ENCODE peak calls at places on chromosomes 7 and 10, in seven cellular contexts. One of them, this sample, is unnamed.

GRCh38 chr10:114271779-114272167 is 32.7 kb downstream of the VWA2 start:
- DNase-seq in GM04503: peak; percentile 94
- DNase-seq in head of caudate nucleus: no peak
- DNase-seq in HT1080: peak; percentile 95
- DNase-seq in AG08396: peak; percentile 87
- DNase-seq in kidney tubule cell: peak; percentile 97
- DNase-seq in smooth muscle cell of the brain vasculature: peak; percentile 56
- DNase-seq in this sample: peak; percentile 87

GRCh38 chr10:34955391-34955790 is 134.8 kb downstream of the CUL2 start:
- DNase-seq in AG08396: no peak
- DNase-seq in kidney tubule cell: no peak
- DNase-seq in smooth muscle cell of the brain vasculature: no peak
- DNase-seq in head of caudate nucleus: no peak
- DNase-seq in HT1080: no peak
- DNase-seq in GM04503: peak; percentile 29
- DNase-seq in this sample: peak; percentile 15

GRCh38 chr10:124740374-124741280 is 3.6 kb downstream of the FAM53B start:
- DNase-seq in smooth muscle cell of the brain vasculature: no peak
- DNase-seq in AG08396: peak; percentile 40
- DNase-seq in head of caudate nucleus: peak; percentile 78
- DNase-seq in HT1080: no peak
- DNase-seq in kidney tubule cell: peak; percentile 52
- DNase-seq in GM04503: no peak
- DNase-seq in this sample: peak; percentile 45

GRCh38 chr10:32990811-32991210 is 32.8 kb upstream of the ITGB1 start:
- DNase-seq in smooth muscle cell of the brain vasculature: no peak
- DNase-seq in kidney tubule cell: no peak
- DNase-seq in HT1080: no peak
- DNase-seq in GM04503: no peak
- DNase-seq in AG08396: no peak
- DNase-seq in head of caudate nucleus: no peak
- DNase-seq in this sample: no peak

GRCh38 chr7:131254211-131254610 is 73.5 kb upstream of the MKLN1 start:
- DNase-seq in HT1080: peak; percentile 48
- DNase-seq in head of caudate nucleus: no peak
- DNase-seq in GM04503: no peak
- DNase-seq in AG08396: no peak
- DNase-seq in smooth muscle cell of the brain vasculature: no peak
- DNase-seq in kidney tubule cell: no peak
- DNase-seq in this sample: no peak

GRCh38 chr10:17816208-17816607 is 7.1 kb downstream of the MRC1 start:
- DNase-seq in smooth muscle cell of the brain vasculature: no peak
- DNase-seq in GM04503: no peak
- DNase-seq in kidney tubule cell: peak; percentile 32
- DNase-seq in HT1080: no peak
- DNase-seq in head of caudate nucleus: no peak
- DNase-seq in AG08396: no peak
- DNase-seq in this sample: no peak

GRCh38 chr10:129956285-129956649 is 7.8 kb downstream of the EBF3 start:
- DNase-seq in head of caudate nucleus: no peak
- DNase-seq in AG08396: no peak
- DNase-seq in kidney tubule cell: no peak
- DNase-seq in HT1080: no peak
- DNase-seq in smooth muscle cell of the brain vasculature: no peak
- DNase-seq in GM04503: no peak
- DNase-seq in this sample: no peak

GRCh38 chr7:19215421-19215820 is 70.2 kb upstream of the FERD3L start:
- DNase-seq in head of caudate nucleus: no peak
- DNase-seq in kidney tubule cell: no peak
- DNase-seq in AG08396: peak; percentile 25
- DNase-seq in smooth muscle cell of the brain vasculature: peak; percentile 53
- DNase-seq in GM04503: peak; percentile 68
- DNase-seq in HT1080: peak; percentile 70
- DNase-seq in this sample: peak; percentile 85

GRCh38 chr7:108071551-108071950 is 58.6 kb downstream of the LAMB4 start:
- DNase-seq in head of caudate nucleus: no peak
- DNase-seq in HT1080: no peak
- DNase-seq in GM04503: no peak
- DNase-seq in smooth muscle cell of the brain vasculature: no peak
- DNase-seq in AG08396: no peak
- DNase-seq in kidney tubule cell: no peak
- DNase-seq in this sample: no peak

GRCh38 chr10:128664729-128665128 is 538.5 kb upstream of the MKI67 start:
- DNase-seq in GM04503: no peak
- DNase-seq in HT1080: peak; percentile 5
- DNase-seq in kidney tubule cell: no peak
- DNase-seq in AG08396: no peak
- DNase-seq in smooth muscle cell of the brain vasculature: no peak
- DNase-seq in head of caudate nucleus: no peak
- DNase-seq in this sample: no peak

GRCh38 chr7:25832456-25832855 is 319.5 kb upstream of the NFE2L3 start:
- DNase-seq in smooth muscle cell of the brain vasculature: no peak
- DNase-seq in GM04503: no peak
- DNase-seq in AG08396: no peak
- DNase-seq in head of caudate nucleus: peak; percentile 57
- DNase-seq in HT1080: no peak
- DNase-seq in kidney tubule cell: no peak
- DNase-seq in this sample: no peak

GRCh38 chr10:102281103-102281502 is 35.8 kb downstream of the GBF1 start:
- DNase-seq in GM04503: no peak
- DNase-seq in head of caudate nucleus: no peak
- DNase-seq in smooth muscle cell of the brain vasculature: no peak
- DNase-seq in HT1080: no peak
- DNase-seq in kidney tubule cell: no peak
- DNase-seq in AG08396: no peak
- DNase-seq in this sample: peak; percentile 19

GRCh38 chr10:28991326-28991725 is 297.5 kb upstream of the LYZL1 start:
- DNase-seq in head of caudate nucleus: no peak
- DNase-seq in AG08396: peak; percentile 34
- DNase-seq in smooth muscle cell of the brain vasculature: no peak
- DNase-seq in kidney tubule cell: peak; percentile 83
- DNase-seq in HT1080: no peak
- DNase-seq in GM04503: peak; percentile 42
- DNase-seq in this sample: peak; percentile 76

GRCh38 chr7:28433604-28434254 is 21.4 kb downstream of the CREB5 start:
- DNase-seq in smooth muscle cell of the brain vasculature: peak; percentile 13
- DNase-seq in HT1080: no peak
- DNase-seq in GM04503: no peak
- DNase-seq in head of caudate nucleus: no peak
- DNase-seq in kidney tubule cell: peak; percentile 80
- DNase-seq in AG08396: no peak
- DNase-seq in this sample: peak; percentile 23

GRCh38 chr7:93359520-93360198 is 127.5 kb downstream of the VPS50 start:
- DNase-seq in smooth muscle cell of the brain vasculature: no peak
- DNase-seq in HT1080: no peak
- DNase-seq in AG08396: no peak
- DNase-seq in GM04503: no peak
- DNase-seq in kidney tubule cell: no peak
- DNase-seq in head of caudate nucleus: no peak
- DNase-seq in this sample: peak; percentile 6

GRCh38 chr10:75353183-75353582 is 48.4 kb downstream of the ZNF503 start:
- DNase-seq in kidney tubule cell: no peak
- DNase-seq in GM04503: no peak
- DNase-seq in smooth muscle cell of the brain vasculature: no peak
- DNase-seq in AG08396: no peak
- DNase-seq in head of caudate nucleus: no peak
- DNase-seq in HT1080: no peak
- DNase-seq in this sample: no peak

GRCh38 chr10:131896403-131896802 is 4.4 kb upstream of the PPP2R2D start:
- DNase-seq in head of caudate nucleus: no peak
- DNase-seq in AG08396: no peak
- DNase-seq in kidney tubule cell: no peak
- DNase-seq in GM04503: no peak
- DNase-seq in smooth muscle cell of the brain vasculature: no peak
- DNase-seq in HT1080: no peak
- DNase-seq in this sample: no peak

GRCh38 chr7:7830122-7830878 is 111.9 kb upstream of the RPA3 start:
- DNase-seq in AG08396: no peak
- DNase-seq in head of caudate nucleus: no peak
- DNase-seq in kidney tubule cell: peak; percentile 2
- DNase-seq in GM04503: no peak
- DNase-seq in smooth muscle cell of the brain vasculature: no peak
- DNase-seq in HT1080: no peak
- DNase-seq in this sample: no peak

GRCh38 chr10:86344714-86345161 is 21.9 kb downstream of the GRID1 start:
- DNase-seq in smooth muscle cell of the brain vasculature: no peak
- DNase-seq in kidney tubule cell: peak; percentile 53
- DNase-seq in AG08396: no peak
- DNase-seq in head of caudate nucleus: no peak
- DNase-seq in GM04503: no peak
- DNase-seq in HT1080: peak; percentile 69
- DNase-seq in this sample: no peak

This sample was measured in adipocyte.